ENCODE peak calls at places on chromosomes 11 and 22, in seven cellular contexts. A is HCT116, Y is GM23338, Q is K562, Z is SK-N-SH, D is GM12878, B is Panc1. E is an unnamed sample.
A peak's percentile ranks its signal among the peaks of the same experiment; 100 is the strongest.

GRCh38 chr11:26905368-26905767 is 88.5 kb upstream of the FIBIN start:
- DNase-seq in A (no peak), Y (peak; percentile 12), Q (no peak), Z (peak; percentile 2), D (no peak), B (no peak), E (no peak)

GRCh38 chr22:46663436-46664100 is 43.4 kb downstream of the GRAMD4 start:
- DNase-seq in A (no peak), Y (no peak), Q (no peak), Z (no peak), D (no peak), B (no peak), E (no peak)

GRCh38 chr11:134466909-134467567 is 55.0 kb upstream of the B3GAT1 start:
- DNase-seq in A (no peak), Y (no peak), Q (no peak), Z (no peak), D (no peak), B (no peak), E (no peak)

GRCh38 chr11:22764732-22765131 is 64.9 kb downstream of the SVIP start:
- DNase-seq in A (no peak), Y (no peak), Q (no peak), Z (no peak), D (no peak), B (no peak), E (no peak)

GRCh38 chr11:131218542-131218941 is 151.9 kb upstream of the NTM start:
- DNase-seq in A (no peak), Y (peak; percentile 48), Q (no peak), Z (no peak), D (no peak), B (no peak), E (no peak)

GRCh38 chr22:22953796-22954195 is 66.2 kb downstream of the IGLL5 start:
- DNase-seq in A (no peak), Y (no peak), Q (no peak), Z (no peak), D (no peak), B (no peak), E (no peak)

GRCh38 chr11:109783017-109783416 is 310.2 kb upstream of the ZC3H12C start:
- DNase-seq in A (no peak), Y (no peak), Q (no peak), Z (no peak), D (no peak), B (no peak), E (no peak)

GRCh38 chr11:94767701-94768601 is at the start of gene AMOTL1:
- DNase-seq in A (peak; percentile 65), Y (peak; percentile 92), Q (peak; percentile 73), Z (peak; percentile 94), D (no peak), B (no peak), E (peak; percentile 39)

GRCh38 chr22:43862074-43862881 is at the start of gene SULT4A1:
- DNase-seq in A (peak; percentile 19), Y (peak; percentile 78), Q (peak; percentile 69), Z (peak; percentile 92), D (no peak), B (peak; percentile 30), E (no peak)

GRCh38 chr11:2369320-2369719 is 7.8 kb upstream of the CD81 start:
- DNase-seq in A (no peak), Y (no peak), Q (no peak), Z (no peak), D (no peak), B (no peak), E (no peak)

GRCh38 chr11:78575478-78575877 is 814 bp upstream of the NARS2 start:
- DNase-seq in A (no peak), Y (peak; percentile 15), Q (no peak), Z (no peak), D (no peak), B (no peak), E (no peak)

GRCh38 chr11:122995526-122995925 is 13.9 kb upstream of the BSX start:
- DNase-seq in A (no peak), Y (no peak), Q (no peak), Z (no peak), D (no peak), B (no peak), E (no peak)

GRCh38 chr11:82003024-82003423 is 730.6 kb downstream of the FAM181B start:
- DNase-seq in A (no peak), Y (no peak), Q (no peak), Z (no peak), D (no peak), B (no peak), E (no peak)

GRCh38 chr22:24510694-24511625 is 15.8 kb downstream of the UPB1 start:
- DNase-seq in A (no peak), Y (no peak), Q (peak; percentile 21), Z (no peak), D (no peak), B (no peak), E (peak; percentile 82)

GRCh38 chr22:45890351-45890635 is 86.7 kb downstream of the WNT7B start:
- DNase-seq in A (no peak), Y (no peak), Q (no peak), Z (no peak), D (no peak), B (no peak), E (no peak)

GRCh38 chr11:61700221-61700620 is 20.0 kb downstream of the DAGLA start:
- DNase-seq in A (peak; percentile 38), Y (no peak), Q (peak; percentile 71), Z (no peak), D (no peak), B (no peak), E (no peak)

DNA sequence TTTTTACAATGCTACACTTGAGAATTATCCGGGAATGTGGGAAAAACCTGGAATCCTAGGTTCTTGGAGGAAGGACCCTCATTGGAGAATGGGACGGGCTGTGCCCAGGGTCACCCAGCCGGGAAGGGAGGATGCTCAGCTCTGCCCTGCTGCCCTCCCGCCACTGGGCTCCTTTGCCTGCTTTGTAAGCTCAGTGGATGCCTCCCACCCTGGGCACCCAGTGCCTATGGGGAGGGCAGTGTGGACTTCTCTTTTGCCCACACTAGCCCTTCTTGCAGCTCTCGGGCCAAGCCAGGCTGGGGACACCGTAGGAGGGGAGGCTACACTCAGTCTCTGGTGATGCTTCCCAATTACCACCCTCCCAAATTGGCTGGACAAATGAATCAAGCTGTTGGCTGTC is 316.8 kb downstream of the CTTN start:
- DNase-seq in A (no peak), Y (no peak), Q (no peak), Z (no peak), D (no peak), B (no peak), E (no peak)
- H3K27me3 ChIP-seq in A (no peaks in the 10 kb centered on the region), Y (no peaks in the 10 kb centered on the region), Q (peaks cover 87% of the 10 kb centered on the region), Z (no peaks in the 10 kb centered on the region), D (no peaks in the 10 kb centered on the region), B (peaks cover 20% of the 10 kb centered on the region), E (peaks cover 10% of the 10 kb centered on the region)

DNA sequence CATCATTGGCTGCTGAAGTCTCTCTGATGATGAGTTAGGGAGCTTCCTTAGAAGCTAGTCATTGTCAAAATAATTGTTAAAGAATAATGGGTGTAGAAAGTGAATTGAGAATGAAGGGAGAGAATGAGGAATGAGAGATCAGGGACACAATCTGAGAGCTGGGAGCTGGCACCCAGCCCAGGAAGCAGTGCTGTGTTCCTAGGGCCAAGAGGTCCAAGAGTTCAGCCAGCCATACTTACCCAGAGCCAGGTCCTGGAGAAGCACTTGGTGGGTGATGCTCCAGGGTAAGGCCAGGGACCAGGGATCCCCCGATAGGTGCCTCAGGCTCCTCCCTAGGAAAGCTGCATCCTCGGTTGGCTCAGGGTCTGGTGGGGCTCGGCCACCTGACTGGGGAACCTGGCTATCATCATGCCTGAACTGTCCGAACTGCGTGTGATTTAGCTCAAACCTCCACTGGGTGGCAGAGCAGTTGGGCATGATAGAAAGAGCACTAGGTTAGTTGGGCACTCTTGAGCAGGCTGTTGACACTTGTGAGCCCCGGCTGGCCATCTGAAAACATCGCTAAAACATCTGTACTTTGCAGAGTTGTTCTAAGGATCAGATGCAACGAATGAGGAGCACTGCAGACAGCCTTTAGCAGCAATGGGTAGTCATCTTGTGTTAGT is 123.9 kb upstream of the NCAM1 start:
- DNase-seq in A (peak; percentile 6), Y (peak; percentile 32), Q (no peak), Z (peak; percentile 33), D (no peak), B (no peak), E (no peak)
- TF ChIP-seq REST in A (no peak), Y (no peak), Q (no peak), Z (no peak), D (no peak), B (no peak), E (no peak)

DNA sequence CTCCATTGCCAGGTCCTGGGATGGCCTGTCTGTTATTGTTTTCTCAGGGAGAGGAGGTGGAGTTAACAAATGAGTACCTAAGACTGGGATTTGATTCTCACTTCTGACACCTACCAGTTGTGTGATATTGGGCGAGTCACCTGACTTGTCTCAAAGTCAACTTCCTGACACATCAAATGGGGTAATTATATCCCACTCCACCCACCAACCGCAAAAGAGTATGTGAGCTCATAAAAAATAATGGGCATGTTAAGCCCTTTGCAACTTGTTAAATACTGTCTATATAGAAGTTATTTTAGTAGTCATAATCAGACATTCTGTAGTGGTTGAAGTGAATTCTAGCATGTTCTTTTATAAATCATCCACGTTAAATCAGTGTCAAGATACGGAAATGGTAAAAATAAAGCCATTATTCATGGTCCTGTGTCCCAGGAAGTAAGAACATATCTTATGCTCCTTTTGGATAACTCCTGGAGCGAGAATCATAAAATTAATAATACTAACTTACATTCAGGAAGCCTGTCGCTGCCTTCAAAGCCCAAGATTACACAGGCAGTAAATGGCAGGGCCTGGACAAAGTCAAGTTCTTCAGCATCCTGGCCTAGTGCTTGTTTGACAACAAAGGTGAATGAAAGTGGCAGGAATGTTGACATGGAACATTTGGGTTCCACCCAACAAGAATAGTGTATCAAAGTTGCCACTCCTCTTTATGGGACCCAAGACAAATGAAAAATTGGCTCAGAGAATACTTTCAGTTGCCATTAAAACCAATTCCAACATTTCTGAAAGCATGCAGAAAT is 54.3 kb downstream of the SYTL2 start:
- DNase-seq in A (no peak), Y (no peak), Q (no peak), Z (no peak), D (no peak), B (no peak), E (no peak)
- TF ChIP-seq POLR2AphosphoS5 in A (no peak), Y (no peak), Q (no peak), Z (no peak), D (no peak), B (no peak), E (no peak)

GRCh38 chr22:40009231-40009769 is 14.5 kb downstream of the FAM83F start:
- DNase-seq in A (no peak), Y (peak; percentile 88), Q (peak; percentile 21), Z (no peak), D (no peak), B (no peak), E (no peak)

GRCh38 chr22:40009953-40010751 is 15.4 kb downstream of the FAM83F start:
- DNase-seq in A (no peak), Y (no peak), Q (no peak), Z (no peak), D (no peak), B (no peak), E (no peak)

GRCh38 chr22:40008726-40009125 is 14.0 kb downstream of the FAM83F start:
- DNase-seq in A (no peak), Y (no peak), Q (no peak), Z (no peak), D (no peak), B (no peak), E (no peak)

GRCh38 chr22:40007826-40008710 is 13.3 kb downstream of the FAM83F start:
- DNase-seq in A (no peak), Y (no peak), Q (peak; percentile 22), Z (no peak), D (no peak), B (no peak), E (peak; percentile 82)

DNA sequence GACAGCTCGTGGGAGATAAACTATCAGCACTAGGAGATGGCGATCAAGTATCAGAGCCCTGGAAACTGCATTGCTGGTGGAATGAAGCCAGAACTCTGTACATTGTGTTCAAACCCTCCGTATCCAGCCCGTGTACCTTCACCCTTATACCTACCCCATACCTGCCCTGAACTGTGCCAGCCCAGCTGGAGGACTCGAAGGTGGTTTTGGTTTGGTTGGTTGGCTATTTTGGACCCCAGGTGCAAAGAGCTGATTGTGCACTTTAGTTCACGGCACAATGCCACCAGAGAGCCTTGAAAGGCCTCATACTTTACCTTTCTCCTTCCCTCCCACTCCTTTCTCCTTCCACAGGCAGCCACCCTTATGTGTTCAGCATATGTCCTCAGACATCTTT is 16.0 kb downstream of the FAM83F start:
- DNase-seq in A (no peak), Y (no peak), Q (no peak), Z (no peak), D (no peak), B (no peak), E (no peak)
- H3K27me3 ChIP-seq in A (no peaks in the 10 kb centered on the region), Y (no peaks in the 10 kb centered on the region), Q (peaks cover 8% of the 10 kb centered on the region), Z (no peaks in the 10 kb centered on the region), D (peaks cover 9% of the 10 kb centered on the region), B (peaks cover 2% of the 10 kb centered on the region), E (no peaks in the 10 kb centered on the region)

E was measured in HL-60.